ENCODE peak calls at places on chromosome 13, in five cellular contexts. J, B, Q, Z and N are unnamed samples.

GRCh38 chr13:94708031-94708571 is 4.2 kb downstream of the SOX21 start:
- DNase-seq in J (no peak), B (peak), Q (no peak), Z (no peak), N (no peak)

GRCh38 chr13:61954092-61954491 is 538.4 kb upstream of the PCDH20 start:
- DNase-seq in J (no peak), B (peak), Q (no peak), Z (no peak), N (no peak)

GRCh38 chr13:51542358-51542972 is 41.8 kb upstream of the WDFY2 start:
- DNase-seq in J (no peak), B (peak), Q (no peak), Z (no peak), N (no peak)

GRCh38 chr13:40666905-40667621 is 622 bp upstream of the FOXO1 start:
- DNase-seq in J (no peak), B (peak), Q (no peak), Z (no peak), N (no peak)

GRCh38 chr13:101959016-101959415 is 442.8 kb downstream of the FGF14 start:
- DNase-seq in J (no peak), B (no peak), Q (no peak), Z (no peak), N (no peak)

GRCh38 chr13:62879071-62879470 is 1463.4 kb upstream of the PCDH20 start:
- DNase-seq in J (no peak), B (no peak), Q (no peak), Z (peak), N (no peak)

GRCh38 chr13:24491853-24492252 is 20.7 kb downstream of the PARP4 start:
- DNase-seq in J (no peak), B (no peak), Q (no peak), Z (no peak), N (no peak)

GRCh38 chr13:39451301-39451700 is 151.7 kb downstream of the LHFPL6 start:
- DNase-seq in J (no peak), B (no peak), Q (no peak), Z (no peak), N (no peak)

GRCh38 chr13:28889317-28889716 is 69.2 kb downstream of the MTUS2 start:
- DNase-seq in J (no peak), B (no peak), Q (no peak), Z (no peak), N (no peak)

GRCh38 chr13:27821566-27821965 is 29.3 kb downstream of the GSX1 start:
- DNase-seq in J (no peak), B (no peak), Q (no peak), Z (no peak), N (no peak)

GRCh38 chr13:74761794-74762193 is 627.6 kb upstream of the KLF12 start:
- DNase-seq in J (no peak), B (no peak), Q (no peak), Z (peak), N (no peak)

GRCh38 chr13:62432906-62433305 is 1017.3 kb upstream of the PCDH20 start:
- DNase-seq in J (no peak), B (no peak), Q (no peak), Z (no peak), N (no peak)

GRCh38 chr13:53197424-53197823 is 168.8 kb downstream of the OLFM4 start:
- DNase-seq in J (no peak), B (no peak), Q (no peak), Z (no peak), N (no peak)